ENCODE peak calls at places on chromosome 13, in seven cellular contexts. W is T-helper 1 cell; K is stimulated activated CD4-positive, alpha-beta T cell treated with anti-CD3 and anti-CD28 coated beads, Interleukin-2, amount 100 ng/mL, for 48 hours; D is AG04450; H is aorta; T is T-helper 2 cell; X is gastrocnemius medialis. Q is an unnamed sample.

GRCh38 chr13:49297338-49297737 is 49.6 kb downstream of the CDADC1 start:
- DNase-seq in W (no peak), K (no peak), D (no peak), H (no peak), T (no peak), X (no peak), Q (no peak)

GRCh38 chr13:100208596-100208995 is 119.7 kb downstream of the PCCA start:
- DNase-seq in W (no peak), K (no peak), D (no peak), H (no peak), T (no peak), X (no peak), Q (no peak)

GRCh38 chr13:98549006-98549727 is 27.7 kb downstream of the STK24 start:
- DNase-seq in W (no peak), K (no peak), D (peak), H (no peak), T (no peak), X (no peak), Q (no peak)

GRCh38 chr13:75870397-75870801 is 234.3 kb downstream of the LMO7 start:
- DNase-seq in W (peak), K (no peak), D (no peak), H (no peak), T (no peak), X (no peak), Q (no peak)

GRCh38 chr13:73060251-73061160 is 1.7 kb downstream of the KLF5 start:
- DNase-seq in W (no peak), K (no peak), D (peak), H (no peak), T (no peak), X (peak), Q (no peak)

GRCh38 chr13:114073881-114074551 is 58.4 kb downstream of the RASA3 start:
- DNase-seq in W (no peak), K (no peak), D (no peak), H (no peak), T (no peak), X (peak), Q (no peak)

GRCh38 chr13:109642358-109642757 is 144.0 kb downstream of the IRS2 start:
- DNase-seq in W (no peak), K (no peak), D (no peak), H (no peak), T (no peak), X (no peak), Q (no peak)

GRCh38 chr13:78881746-78882145 is 222.8 kb upstream of the OBI1 start:
- DNase-seq in W (no peak), K (no peak), D (no peak), H (no peak), T (no peak), X (no peak), Q (no peak)

GRCh38 chr13:64959276-64959675 is 2270.9 kb downstream of the PCDH9 start:
- DNase-seq in W (no peak), K (no peak), D (no peak), H (peak), T (no peak), X (no peak), Q (no peak)

GRCh38 chr13:98509271-98510155 is 67.4 kb downstream of the STK24 start:
- DNase-seq in W (no peak), K (peak), D (peak), H (no peak), T (peak), X (peak), Q (no peak)

GRCh38 chr13:26946675-26947342 is 186.2 kb upstream of the GPR12 start:
- DNase-seq in W (no peak), K (no peak), D (peak), H (no peak), T (peak), X (no peak), Q (no peak)

GRCh38 chr13:86729206-86729605 is 930.0 kb upstream of the SLITRK6 start:
- DNase-seq in W (no peak), K (no peak), D (no peak), H (no peak), T (no peak), X (no peak), Q (no peak)

GRCh38 chr13:51435002-51435578 is 17.7 kb downstream of the INTS6 start:
- DNase-seq in W (no peak), K (no peak), D (no peak), H (no peak), T (peak), X (no peak), Q (no peak)

GRCh38 chr13:20350819-20351218 is 118.7 kb upstream of the GJB6 start:
- DNase-seq in W (no peak), K (no peak), D (no peak), H (no peak), T (no peak), X (no peak), Q (no peak)

GRCh38 chr13:58165617-58166016 is 534.1 kb downstream of the PCDH17 start:
- DNase-seq in W (no peak), K (no peak), D (no peak), H (no peak), T (no peak), X (no peak), Q (no peak)

GRCh38 chr13:98157188-98157587 is 14.3 kb downstream of the FARP1 start:
- DNase-seq in W (no peak), K (no peak), D (no peak), H (no peak), T (no peak), X (no peak), Q (no peak)

GRCh38 chr13:106083620-106084350 is 451.7 kb downstream of the EFNB2 start:
- DNase-seq in W (no peak), K (peak), D (no peak), H (no peak), T (no peak), X (no peak), Q (no peak)

GRCh38 chr13:66354880-66355279 is 875.3 kb downstream of the PCDH9 start:
- DNase-seq in W (no peak), K (no peak), D (no peak), H (no peak), T (no peak), X (no peak), Q (no peak)

GRCh38 chr13:27171244-27171829 is at the start of gene USP12:
- DNase-seq in W (no peak), K (peak), D (no peak), H (peak), T (no peak), X (no peak), Q (no peak)

GRCh38 chr13:41458187-41458938 is 1.0 kb downstream of the RGCC start:
- DNase-seq in W (no peak), K (no peak), D (no peak), H (peak), T (peak), X (no peak), Q (no peak)

GRCh38 chr13:27839809-27840467 is 47.7 kb downstream of the GSX1 start:
- DNase-seq in W (no peak), K (no peak), D (no peak), H (no peak), T (no peak), X (no peak), Q (no peak)

GRCh38 chr13:29170451-29171082 is 350.4 kb downstream of the MTUS2 start:
- DNase-seq in W (no peak), K (no peak), D (no peak), H (no peak), T (no peak), X (no peak), Q (no peak)

GRCh38 chr13:94993608-94994007 is 281.3 kb upstream of the SOX21 start:
- DNase-seq in W (no peak), K (no peak), D (no peak), H (no peak), T (no peak), X (no peak), Q (no peak)

GRCh38 chr13:92355213-92355612 is 871.4 kb upstream of the GPC6 start:
- DNase-seq in W (no peak), K (no peak), D (no peak), H (no peak), T (no peak), X (no peak), Q (no peak)

GRCh38 chr13:100361504-100361903 is 227.1 kb downstream of the GGACT start:
- DNase-seq in W (no peak), K (no peak), D (no peak), H (no peak), T (no peak), X (no peak), Q (no peak)